ENCODE peak calls at places on chromosomes 3 and 15, in five cellular contexts. M is ELR, Q is pancreas, Z is fibroblast of mammary gland, L is kidney glomerular epithelial cell. Y is an unnamed sample.

GRCh38 chr3:42988566-42988965 is 9.5 kb downstream of the GASK1A start:
- DNase-seq in M (no peak), Q (no peak), Z (no peak), L (no peak), Y (no peak)

GRCh38 chr15:95626501-95627361 is 703.8 kb upstream of the NR2F2 start:
- DNase-seq in M (no peak), Q (no peak), Z (no peak), L (no peak), Y (no peak)

GRCh38 chr15:40878785-40879184 is 4.8 kb upstream of the RHOV start:
- DNase-seq in M (peak), Q (no peak), Z (peak), L (peak), Y (no peak)

GRCh38 chr3:127730171-127730570 is 57.4 kb downstream of the ABTB1 start:
- DNase-seq in M (no peak), Q (no peak), Z (no peak), L (no peak), Y (no peak)

GRCh38 chr3:112489674-112490479 is 9.4 kb downstream of the BTLA start:
- DNase-seq in M (no peak), Q (no peak), Z (no peak), L (no peak), Y (no peak)

GRCh38 chr3:37945803-37946530 is 44.6 kb upstream of the VILL start:
- DNase-seq in M (peak), Q (no peak), Z (no peak), L (peak), Y (no peak)

GRCh38 chr3:195916291-195916690 is 7.9 kb upstream of the TNK2 start:
- DNase-seq in M (no peak), Q (no peak), Z (no peak), L (no peak), Y (no peak)

GRCh38 chr3:186471781-186472180 is 72.4 kb downstream of the CRYGS start:
- DNase-seq in M (no peak), Q (no peak), Z (no peak), L (no peak), Y (no peak)

GRCh38 chr3:169541528-169541927 is 122.0 kb downstream of the MECOM start:
- DNase-seq in M (no peak), Q (no peak), Z (no peak), L (no peak), Y (no peak)

GRCh38 chr3:44478606-44479094 is 1.2 kb upstream of the ZNF445 start:
- DNase-seq in M (no peak), Q (no peak), Z (no peak), L (no peak), Y (no peak)

GRCh38 chr15:70095387-70096214 is 2.1 kb downstream of the TLE3 start:
- DNase-seq in M (peak), Q (peak), Z (no peak), L (no peak), Y (no peak)

Y was measured in AG09309.